ENCODE peak calls at places on chromosomes 16 and 17, in six cellular contexts. One of them, this sample, is unnamed.

GRCh38 chr17:45160505-45161287 is 979 bp upstream of the HEXIM2 start:
- DNase-seq in psoas muscle: peak; percentile 88
- DNase-seq in HTR-8/SVneo: peak; percentile 78
- DNase-seq in astrocyte of the cerebellum: no peak
- DNase-seq in stimulated activated naive CD8-positive, alpha-beta T cell treated with anti-CD3 and anti-CD28 coated beads, Interleukin-15, Interleukin-2, amounts not matched to agents 100 U/mL and 50 U/mL, for 24 hours: peak; percentile 71
- DNase-seq in skeletal muscle cell: no peak
- DNase-seq in this sample: peak; percentile 72

GRCh38 chr17:41404024-41404651 is 6.7 kb upstream of the KRT31 start:
- DNase-seq in psoas muscle: no peak
- DNase-seq in astrocyte of the cerebellum: peak; percentile 67
- DNase-seq in stimulated activated naive CD8-positive, alpha-beta T cell treated with anti-CD3 and anti-CD28 coated beads, Interleukin-15, Interleukin-2, amounts not matched to agents 100 U/mL and 50 U/mL, for 24 hours: peak; percentile 56
- DNase-seq in HTR-8/SVneo: peak; percentile 88
- DNase-seq in skeletal muscle cell: peak; percentile 88
- DNase-seq in this sample: no peak

GRCh38 chr16:9027070-9027799 is 63.5 kb upstream of the USP7 start:
- DNase-seq in psoas muscle: no peak
- DNase-seq in HTR-8/SVneo: no peak
- DNase-seq in skeletal muscle cell: no peak
- DNase-seq in astrocyte of the cerebellum: no peak
- DNase-seq in stimulated activated naive CD8-positive, alpha-beta T cell treated with anti-CD3 and anti-CD28 coated beads, Interleukin-15, Interleukin-2, amounts not matched to agents 100 U/mL and 50 U/mL, for 24 hours: no peak
- DNase-seq in this sample: no peak

GRCh38 chr17:14886200-14886739 is 378.9 kb downstream of the PMP22 start:
- DNase-seq in HTR-8/SVneo: peak; percentile 7
- DNase-seq in psoas muscle: no peak
- DNase-seq in skeletal muscle cell: no peak
- DNase-seq in astrocyte of the cerebellum: no peak
- DNase-seq in stimulated activated naive CD8-positive, alpha-beta T cell treated with anti-CD3 and anti-CD28 coated beads, Interleukin-15, Interleukin-2, amounts not matched to agents 100 U/mL and 50 U/mL, for 24 hours: no peak
- DNase-seq in this sample: no peak

GRCh38 chr16:11090947-11091785 is 146.8 kb downstream of the CLEC16A start:
- DNase-seq in HTR-8/SVneo: no peak
- DNase-seq in stimulated activated naive CD8-positive, alpha-beta T cell treated with anti-CD3 and anti-CD28 coated beads, Interleukin-15, Interleukin-2, amounts not matched to agents 100 U/mL and 50 U/mL, for 24 hours: peak; percentile 68
- DNase-seq in astrocyte of the cerebellum: no peak
- DNase-seq in psoas muscle: no peak
- DNase-seq in skeletal muscle cell: no peak
- DNase-seq in this sample: no peak

GRCh38 chr17:76685846-76686245 is 24.9 kb downstream of the MXRA7 start:
- DNase-seq in astrocyte of the cerebellum: no peak
- DNase-seq in psoas muscle: no peak
- DNase-seq in HTR-8/SVneo: no peak
- DNase-seq in stimulated activated naive CD8-positive, alpha-beta T cell treated with anti-CD3 and anti-CD28 coated beads, Interleukin-15, Interleukin-2, amounts not matched to agents 100 U/mL and 50 U/mL, for 24 hours: no peak
- DNase-seq in skeletal muscle cell: no peak
- DNase-seq in this sample: no peak

GRCh38 chr16:4675864-4676786 is 17.2 kb upstream of the NUDT16L1 start:
- DNase-seq in HTR-8/SVneo: no peak
- DNase-seq in astrocyte of the cerebellum: no peak
- DNase-seq in stimulated activated naive CD8-positive, alpha-beta T cell treated with anti-CD3 and anti-CD28 coated beads, Interleukin-15, Interleukin-2, amounts not matched to agents 100 U/mL and 50 U/mL, for 24 hours: peak; percentile 74
- DNase-seq in skeletal muscle cell: no peak
- DNase-seq in psoas muscle: no peak
- DNase-seq in this sample: no peak

GRCh38 chr16:89435051-89435450 is 55.3 kb downstream of the ANKRD11 start:
- DNase-seq in HTR-8/SVneo: no peak
- DNase-seq in skeletal muscle cell: no peak
- DNase-seq in stimulated activated naive CD8-positive, alpha-beta T cell treated with anti-CD3 and anti-CD28 coated beads, Interleukin-15, Interleukin-2, amounts not matched to agents 100 U/mL and 50 U/mL, for 24 hours: no peak
- DNase-seq in astrocyte of the cerebellum: no peak
- DNase-seq in psoas muscle: no peak
- DNase-seq in this sample: no peak

GRCh38 chr16:53435066-53435688 is 906 bp downstream of the RBL2 start:
- DNase-seq in stimulated activated naive CD8-positive, alpha-beta T cell treated with anti-CD3 and anti-CD28 coated beads, Interleukin-15, Interleukin-2, amounts not matched to agents 100 U/mL and 50 U/mL, for 24 hours: peak; percentile 51
- DNase-seq in HTR-8/SVneo: peak; percentile 89
- DNase-seq in skeletal muscle cell: peak; percentile 58
- DNase-seq in astrocyte of the cerebellum: peak; percentile 82
- DNase-seq in psoas muscle: peak; percentile 82
- DNase-seq in this sample: peak; percentile 70

GRCh38 chr16:19502395-19503131 is 19.3 kb downstream of the GDE1 start:
- DNase-seq in skeletal muscle cell: no peak
- DNase-seq in stimulated activated naive CD8-positive, alpha-beta T cell treated with anti-CD3 and anti-CD28 coated beads, Interleukin-15, Interleukin-2, amounts not matched to agents 100 U/mL and 50 U/mL, for 24 hours: peak; percentile 76
- DNase-seq in HTR-8/SVneo: peak; percentile 54
- DNase-seq in psoas muscle: peak; percentile 58
- DNase-seq in astrocyte of the cerebellum: peak; percentile 68
- DNase-seq in this sample: peak; percentile 58

GRCh38 chr17:3885970-3886369 is 6.9 kb downstream of the CAMKK1 start:
- DNase-seq in psoas muscle: no peak
- DNase-seq in stimulated activated naive CD8-positive, alpha-beta T cell treated with anti-CD3 and anti-CD28 coated beads, Interleukin-15, Interleukin-2, amounts not matched to agents 100 U/mL and 50 U/mL, for 24 hours: no peak
- DNase-seq in HTR-8/SVneo: no peak
- DNase-seq in skeletal muscle cell: no peak
- DNase-seq in astrocyte of the cerebellum: peak; percentile 35
- DNase-seq in this sample: no peak

GRCh38 chr16:85665373-85665740 is 23.4 kb downstream of the GINS2 start:
- DNase-seq in skeletal muscle cell: no peak
- DNase-seq in psoas muscle: no peak
- DNase-seq in astrocyte of the cerebellum: no peak
- DNase-seq in HTR-8/SVneo: no peak
- DNase-seq in stimulated activated naive CD8-positive, alpha-beta T cell treated with anti-CD3 and anti-CD28 coated beads, Interleukin-15, Interleukin-2, amounts not matched to agents 100 U/mL and 50 U/mL, for 24 hours: no peak
- DNase-seq in this sample: no peak

GRCh38 chr17:46810837-46811236 is 7.7 kb downstream of the WNT3 start:
- DNase-seq in astrocyte of the cerebellum: no peak
- DNase-seq in psoas muscle: no peak
- DNase-seq in skeletal muscle cell: no peak
- DNase-seq in stimulated activated naive CD8-positive, alpha-beta T cell treated with anti-CD3 and anti-CD28 coated beads, Interleukin-15, Interleukin-2, amounts not matched to agents 100 U/mL and 50 U/mL, for 24 hours: no peak
- DNase-seq in HTR-8/SVneo: no peak
- DNase-seq in this sample: no peak

GRCh38 chr16:4511441-4512082 is 27.0 kb downstream of the CDIP1 start:
- DNase-seq in astrocyte of the cerebellum: no peak
- DNase-seq in HTR-8/SVneo: peak; percentile 60
- DNase-seq in stimulated activated naive CD8-positive, alpha-beta T cell treated with anti-CD3 and anti-CD28 coated beads, Interleukin-15, Interleukin-2, amounts not matched to agents 100 U/mL and 50 U/mL, for 24 hours: peak; percentile 30
- DNase-seq in psoas muscle: no peak
- DNase-seq in skeletal muscle cell: no peak
- DNase-seq in this sample: peak; percentile 30

GRCh38 chr16:55434000-55434399 is 45.0 kb upstream of the MMP2 start:
- DNase-seq in HTR-8/SVneo: no peak
- DNase-seq in psoas muscle: no peak
- DNase-seq in skeletal muscle cell: no peak
- DNase-seq in astrocyte of the cerebellum: no peak
- DNase-seq in stimulated activated naive CD8-positive, alpha-beta T cell treated with anti-CD3 and anti-CD28 coated beads, Interleukin-15, Interleukin-2, amounts not matched to agents 100 U/mL and 50 U/mL, for 24 hours: no peak
- DNase-seq in this sample: no peak

This sample was measured in NCI-H1092 treated with DMSO at 0.1 percent for 48 hours.